ENCODE peak calls at places on chromosome 13, in six cellular contexts. C, W, D, V, Z and N are unnamed samples. For H3F3A, the result is how much of the 10 kb centered on the place peaks cover.

GRCh38 chr13:98706446-98707110 is 45.9 kb downstream of the SLC15A1 start:
- DNase-seq in V (no peak), D (no peak), W (peak), Z (no peak), C (no peak), N (no peak)

GRCh38 chr13:98324105-98324504 is 147.0 kb upstream of the RNF113B start:
- DNase-seq in W (no peak), D (no peak), Z (no peak), C (no peak), V (peak), N (no peak)

GRCh38 chr13:85798999-85799646 is at the start of gene SLITRK6:
- DNase-seq in W (peak), D (peak), Z (no peak), V (peak), C (peak), N (peak)

GRCh38 chr13:77239312-77239711 is 87.6 kb downstream of the MYCBP2 start:
- DNase-seq in C (no peak), Z (no peak), W (peak), V (no peak), D (no peak), N (no peak)

GRCh38 chr13:24292476-24292875 is 16.9 kb upstream of the C1QTNF9 start:
- DNase-seq in C (no peak), V (no peak), D (no peak), W (no peak), Z (no peak), N (no peak)

GRCh38 chr13:95267662-95268369 is 33.4 kb downstream of the ABCC4 start:
- DNase-seq in D (no peak), V (peak), C (no peak), Z (no peak), W (peak), N (no peak)

GRCh38 chr13:106314417-106314816 is 221.0 kb downstream of the EFNB2 start:
- DNase-seq in C (no peak), D (peak), W (no peak), Z (no peak), V (no peak), N (no peak)

GRCh38 chr13:39273953-39274352 is 235.7 kb downstream of the NHLRC3 start:
- DNase-seq in W (peak), V (no peak), C (no peak), Z (no peak), D (peak), N (peak)

GRCh38 chr13:101291647-101292515 is 124.4 kb downstream of the NALCN start:
- DNase-seq in D (no peak), Z (no peak), C (no peak), W (no peak), V (no peak), N (no peak)

GRCh38 chr13:21673592-21674270 is 2.9 kb downstream of the FGF9 start:
- DNase-seq in W (peak), Z (peak), V (peak), D (peak), C (peak), N (peak)

GRCh38 chr13:39311619-39312018 is 273.4 kb downstream of the NHLRC3 start:
- DNase-seq in V (peak), Z (no peak), D (no peak), C (no peak), W (no peak), N (no peak)

GRCh38 chr13:22517544-22517943 is 663.2 kb upstream of the SGCG start:
- DNase-seq in C (no peak), D (peak), V (no peak), W (no peak), Z (no peak), N (peak)

GRCh38 chr13:21297452-21297851 is 121.0 kb downstream of the MRPL57 start:
- DNase-seq in V (peak), D (no peak), Z (no peak), W (no peak), C (no peak), N (peak)

GRCh38 chr13:74866151-74866550 is 615.8 kb downstream of the TBC1D4 start:
- DNase-seq in Z (no peak), C (no peak), V (peak), D (no peak), W (no peak), N (no peak)

GRCh38 chr13:57624565-57625435 is 6.7 kb upstream of the PCDH17 start:
- DNase-seq in D (peak), V (peak), C (peak), W (peak), Z (peak), N (peak)

GRCh38 chr13:101019126-101019525 is 344.5 kb upstream of the TMTC4 start:
- DNase-seq in D (no peak), C (no peak), V (peak), W (no peak), Z (no peak), N (no peak)

GRCh38 chr13:27131202-27131623 is 40.4 kb downstream of the USP12 start:
- DNase-seq in C (no peak), Z (peak), W (peak), D (peak), V (peak), N (no peak)

GRCh38 chr13:113567681-113568080 is 16.9 kb upstream of the TFDP1 start:
- DNase-seq in V (no peak), C (no peak), W (no peak), Z (no peak), D (no peak), N (no peak)

GRCh38 chr13:49517461-49517860 is 21.7 kb downstream of the PHF11 start:
- DNase-seq in C (no peak), Z (no peak), W (no peak), V (no peak), D (peak), N (peak)

GRCh38 chr13:84896128-84896527 is 903.1 kb downstream of the SLITRK6 start:
- DNase-seq in V (peak), C (peak), W (peak), Z (peak), D (peak), N (peak)

GRCh38 chr13:113654591-113655357 is 3.2 kb downstream of the ATP4B start:
- DNase-seq in W (no peak), V (no peak), D (no peak), Z (no peak), C (no peak), N (no peak)

GRCh38 chr13:71067164-71067815 is 799.7 kb downstream of the DACH1 start:
- DNase-seq in V (no peak), D (peak), C (no peak), Z (no peak), W (no peak), N (peak)

GRCh38 chr13:27040826-27041108 is 130.8 kb downstream of the USP12 start:
- DNase-seq in Z (no peak), W (no peak), C (no peak), V (no peak), D (no peak), N (no peak)

GRCh38 chr13:81394605-81395004 is 1053.7 kb upstream of the SPRY2 start:
- DNase-seq in V (no peak), W (no peak), D (peak), C (no peak), Z (no peak), N (no peak)

GRCh38 chr13:21670883-21671792 is at the start of gene FGF9:
- DNase-seq in D (peak), V (peak), C (peak), W (peak), Z (peak), N (peak)

DNA sequence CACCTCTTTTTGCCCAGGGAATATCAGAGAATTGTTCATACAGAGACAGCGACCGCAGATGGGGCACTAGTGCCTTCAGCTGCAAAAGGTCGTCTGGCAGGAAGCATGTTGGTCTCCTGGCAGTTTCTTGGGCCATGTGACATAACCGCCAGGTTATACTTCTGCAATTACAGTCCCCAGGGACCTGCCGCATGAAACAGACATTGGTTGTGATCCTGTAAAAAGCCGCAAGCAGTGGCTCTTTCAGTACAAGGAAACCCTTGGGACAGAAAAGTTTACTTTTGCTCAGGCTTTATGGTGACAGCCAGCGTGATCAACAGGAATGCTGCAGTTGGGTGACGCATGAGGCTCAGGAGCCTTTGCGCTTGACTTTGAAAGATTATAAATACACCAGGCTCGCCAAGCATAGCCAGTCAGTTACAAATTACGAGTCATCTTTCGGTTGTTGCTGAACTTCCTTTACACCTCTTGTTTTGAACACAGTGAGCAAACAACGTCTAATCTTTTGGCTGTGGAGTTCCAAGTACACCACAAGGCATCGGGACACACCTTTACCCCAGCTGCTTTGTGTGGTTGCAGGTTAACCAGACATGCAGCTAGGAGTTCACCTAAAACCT is 50.5 kb upstream of the UBE2L5 start:
- DNase-seq in V (peak), D (no peak), Z (peak), W (peak), C (no peak), N (no peak)
- H3F3A ChIP-seq in V (under half), D (under half), Z (half or more), W (under half), C (under half), N (under half)

GRCh38 chr13:44818016-44818415 is 171.3 kb downstream of the NUFIP1 start:
- DNase-seq in Z (no peak), C (no peak), W (no peak), D (no peak), V (no peak), N (no peak)
- H3F3A ChIP-seq in Z (under half), C (under half), W (under half), D (under half), V (under half), N (under half)

DNA sequence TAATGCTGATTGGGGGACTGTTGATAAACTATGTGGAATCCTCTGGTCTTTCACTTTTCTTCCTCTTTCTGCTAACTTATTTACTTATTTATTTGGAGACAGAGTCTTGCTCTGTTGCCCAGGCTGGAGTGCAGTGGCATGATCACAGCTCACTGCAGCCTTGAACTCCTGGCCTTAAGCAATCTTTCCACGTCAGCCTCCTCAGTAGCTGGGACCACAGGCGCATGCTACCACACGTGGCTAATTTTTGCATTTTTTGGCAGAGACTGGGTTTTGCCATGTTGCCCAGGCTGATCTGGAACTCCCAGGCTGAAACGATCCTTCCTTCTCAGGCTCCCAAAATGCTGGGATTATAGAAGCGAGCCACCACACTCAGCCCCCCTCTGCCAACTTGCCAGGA is 77.5 kb downstream of the ELF1 start:
- DNase-seq in V (no peak), C (no peak), W (no peak), D (no peak), Z (no peak), N (no peak)
- H3F3A ChIP-seq in V (under half), C (under half), W (under half), D (under half), Z (under half), N (under half)

DNA sequence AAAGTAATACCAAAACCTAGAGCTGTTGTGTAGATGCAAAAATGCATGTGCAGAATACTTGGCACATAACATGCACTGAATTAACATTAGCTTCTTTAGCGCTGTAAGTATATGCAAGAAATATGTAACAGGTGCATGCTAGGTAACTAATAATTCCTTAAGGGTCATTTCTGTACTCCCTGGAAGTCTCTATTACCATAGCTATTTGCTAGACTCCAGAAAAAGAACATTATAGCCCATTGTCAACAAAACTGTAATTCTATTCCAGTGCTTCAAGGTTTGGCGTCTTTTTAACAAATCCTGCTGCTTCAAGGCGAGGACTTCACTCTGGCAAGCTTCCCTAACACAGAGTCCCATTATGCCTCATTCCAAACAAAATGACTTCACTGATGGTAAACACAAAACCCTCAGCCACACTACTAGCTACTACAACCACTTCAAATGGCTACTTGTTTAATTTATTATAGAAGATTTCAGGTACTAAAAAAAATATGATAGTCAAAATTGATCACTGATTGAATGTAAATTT is 32.7 kb downstream of the ELF1 start:
- DNase-seq in D (no peak), Z (no peak), W (peak), V (peak), C (no peak), N (no peak)
- H3F3A ChIP-seq in D (under half), Z (under half), W (under half), V (under half), C (under half), N (under half)

DNA sequence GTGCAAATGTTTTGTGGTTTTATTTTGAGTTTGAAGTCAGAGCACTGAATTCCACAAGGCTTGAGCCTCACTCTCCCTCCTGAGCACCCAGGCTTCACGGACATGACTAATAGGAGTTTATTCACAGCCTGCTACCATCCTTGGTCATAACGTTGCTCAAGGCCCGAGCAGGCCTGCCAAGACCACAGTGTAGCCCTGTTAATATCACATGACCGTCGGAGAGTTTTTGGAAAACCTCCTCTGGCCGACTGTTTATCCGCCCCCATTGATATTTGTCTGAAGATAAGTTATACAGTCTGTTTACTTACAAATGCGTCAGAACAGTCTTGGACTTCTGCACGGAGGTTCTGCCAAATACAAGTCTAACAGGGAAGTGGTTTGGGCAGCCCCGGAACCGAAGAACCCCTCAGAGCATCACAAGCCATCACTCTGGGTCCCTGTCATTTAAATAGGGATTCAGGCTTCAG is 89.9 kb downstream of the COL4A2 start:
- DNase-seq in C (no peak), V (peak), D (no peak), Z (no peak), W (peak), N (no peak)
- H3F3A ChIP-seq in C (half or more), V (half or more), D (under half), Z (under half), W (under half), N (under half)

DNA sequence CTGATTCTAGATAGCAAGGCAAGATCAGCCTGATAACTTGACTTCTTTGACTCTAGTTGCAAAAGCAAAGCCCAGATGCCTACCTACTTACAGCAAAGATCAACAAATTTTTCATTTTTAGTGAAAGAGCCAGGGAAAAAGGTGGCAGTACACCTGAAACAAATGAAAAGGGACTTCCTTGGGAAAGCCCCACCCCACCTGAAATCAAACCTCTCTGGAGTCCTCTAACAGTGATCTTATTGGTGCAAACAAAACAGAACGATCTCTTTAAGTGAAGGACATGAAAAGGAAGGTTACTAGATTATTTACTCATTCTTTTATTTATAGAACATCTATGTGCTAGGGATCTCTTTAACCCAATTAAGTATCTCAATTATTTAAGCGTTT is 507 bp upstream of the LCP1 start:
- DNase-seq in C (no peak), Z (peak), D (no peak), W (peak), V (no peak), N (no peak)
- H3F3A ChIP-seq in C (under half), Z (under half), D (under half), W (under half), V (under half), N (under half)

DNA sequence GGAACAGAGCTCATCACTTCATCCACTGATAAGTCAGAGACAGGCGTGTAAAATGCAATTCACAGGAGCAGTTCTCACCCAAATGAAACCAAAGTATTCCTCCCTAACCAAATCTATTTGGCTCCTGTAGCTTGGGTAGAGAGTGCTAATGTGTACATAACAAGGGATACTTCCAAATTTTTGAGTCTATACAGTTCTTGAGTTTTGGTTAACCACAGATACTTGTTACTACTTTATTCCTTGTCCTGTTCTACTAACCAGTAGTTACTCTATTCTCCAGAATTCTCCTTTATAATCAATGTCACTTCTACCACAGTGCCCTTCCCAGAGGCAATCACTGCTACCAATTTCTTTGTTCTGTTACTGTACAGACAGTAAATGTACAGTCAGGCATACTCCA is 57.3 kb downstream of the ELF1 start:
- DNase-seq in C (no peak), V (no peak), D (no peak), W (no peak), Z (no peak), N (no peak)
- H3F3A ChIP-seq in C (under half), V (under half), D (under half), W (under half), Z (under half), N (under half)

GRCh38 chr13:109756778-109757177 is 29.6 kb downstream of the IRS2 start:
- DNase-seq in D (no peak), C (no peak), Z (no peak), V (no peak), W (no peak), N (no peak)

GRCh38 chr13:109758937-109759480 is 27.4 kb downstream of the IRS2 start:
- DNase-seq in V (no peak), C (no peak), Z (no peak), D (no peak), W (no peak), N (no peak)

GRCh38 chr13:109759609-109760008 is 26.8 kb downstream of the IRS2 start:
- DNase-seq in D (no peak), Z (no peak), C (no peak), V (no peak), W (no peak), N (no peak)

GRCh38 chr13:109755551-109755950 is 30.8 kb downstream of the IRS2 start:
- DNase-seq in V (no peak), C (no peak), Z (no peak), W (no peak), D (no peak), N (no peak)

DNA sequence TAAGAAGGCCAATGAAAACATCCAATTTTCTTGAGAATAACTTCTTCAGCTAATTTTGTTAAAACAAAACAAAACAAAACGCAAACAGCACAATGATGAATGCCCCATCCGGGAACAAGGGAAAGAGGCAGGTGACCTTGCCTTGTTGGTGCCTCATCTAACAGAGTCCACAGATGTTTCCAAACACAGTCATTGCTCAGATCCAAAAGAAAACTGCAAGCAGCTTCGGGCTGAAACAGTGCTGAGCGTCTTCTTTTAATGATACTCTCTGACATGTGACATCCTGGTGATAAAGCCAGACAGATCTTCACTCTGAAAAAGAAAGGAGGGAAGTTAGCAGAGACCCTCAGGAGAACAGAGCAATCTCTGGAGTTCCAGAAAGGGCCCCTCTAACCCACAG is 30.4 kb downstream of the IRS2 start:
- DNase-seq in Z (no peak), C (no peak), D (no peak), V (no peak), W (no peak), N (no peak)
- H3F3A ChIP-seq in Z (under half), C (under half), D (under half), V (under half), W (under half), N (under half)

GRCh38 chr13:34303346-34303745 is 485.4 kb downstream of the RFC3 start:
- DNase-seq in C (no peak), W (peak), D (no peak), Z (no peak), V (no peak), N (no peak)

GRCh38 chr13:34300559-34300958 is 482.6 kb downstream of the RFC3 start:
- DNase-seq in Z (no peak), D (no peak), W (no peak), C (no peak), V (peak), N (no peak)

DNA sequence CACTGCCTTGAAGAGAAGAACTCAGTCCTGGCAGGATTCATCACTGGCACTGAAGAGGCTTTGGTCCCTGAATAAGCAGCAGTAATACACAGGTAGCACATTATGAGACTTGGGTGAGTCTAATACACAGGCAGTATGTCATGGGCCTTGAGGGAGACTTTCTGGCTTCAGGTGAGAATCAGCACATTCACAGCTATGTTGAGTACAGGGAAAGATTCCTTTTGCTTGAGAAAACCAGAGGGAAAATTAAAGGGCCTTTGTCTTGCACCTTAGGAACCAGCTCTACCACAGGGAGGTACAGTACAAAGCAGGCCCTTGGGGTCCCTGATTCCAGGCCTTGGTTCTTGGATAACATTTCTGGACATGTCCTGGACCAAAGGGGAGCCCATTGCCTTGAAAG is 484.6 kb downstream of the RFC3 start:
- DNase-seq in D (no peak), Z (no peak), C (no peak), W (no peak), V (no peak), N (no peak)
- H3F3A ChIP-seq in D (under half), Z (under half), C (under half), W (under half), V (under half), N (under half)